ENCODE peak calls at places on chromosomes 16 and 17, in nine cellular contexts. A, O, P, T, X, I, K, B and G are unnamed samples.

GRCh38 chr16:65725156-65725845 is 603.4 kb upstream of the CDH11 start:
- DNase-seq in A (no peak), O (no peak), P (no peak), T (no peak), X (no peak), I (no peak), K (peak), B (peak), G (no peak)

GRCh38 chr17:17206149-17206912 is at the start of gene PLD6:
- DNase-seq in A (peak), O (peak), P (peak), T (peak), X (peak), I (peak), K (no peak), B (peak), G (no peak)

GRCh38 chr16:5042574-5043171 is 8.9 kb upstream of the NAGPA start:
- DNase-seq in A (no peak), O (no peak), P (no peak), T (peak), X (peak), I (no peak), K (no peak), B (no peak), G (peak)

GRCh38 chr16:57039148-57039812 is 49.9 kb downstream of the NLRC5 start:
- DNase-seq in A (no peak), O (no peak), P (no peak), T (no peak), X (peak), I (no peak), K (no peak), B (peak), G (peak)

GRCh38 chr17:41812176-41813038 is at the start of gene FKBP10:
- DNase-seq in A (no peak), O (peak), P (no peak), T (peak), X (peak), I (peak), K (no peak), B (peak), G (peak)

GRCh38 chr16:77273815-77274214 is 74.6 kb downstream of the SYCE1L start:
- DNase-seq in A (no peak), O (no peak), P (no peak), T (no peak), X (peak), I (no peak), K (no peak), B (no peak), G (peak)

GRCh38 chr17:14779236-14779635 is 478.4 kb downstream of the HS3ST3B1 start:
- DNase-seq in A (no peak), O (no peak), P (no peak), T (no peak), X (no peak), I (no peak), K (no peak), B (no peak), G (no peak)

GRCh38 chr16:90046971-90047713 is 27.9 kb upstream of the DBNDD1 start:
- DNase-seq in A (no peak), O (no peak), P (no peak), T (no peak), X (peak), I (no peak), K (no peak), B (no peak), G (no peak)

GRCh38 chr16:50878536-50878935 is 136.7 kb downstream of the CYLD start:
- DNase-seq in A (no peak), O (no peak), P (no peak), T (no peak), X (no peak), I (no peak), K (no peak), B (no peak), G (no peak)

GRCh38 chr17:42246515-42246914 is 29.7 kb downstream of the STAT5B start:
- DNase-seq in A (no peak), O (no peak), P (no peak), T (no peak), X (no peak), I (no peak), K (no peak), B (no peak), G (no peak)

GRCh38 chr16:67936124-67936875 is at the start of gene PSMB10:
- DNase-seq in A (no peak), O (peak), P (peak), T (peak), X (peak), I (no peak), K (peak), B (no peak), G (peak)

GRCh38 chr17:22138861-22139469 is 446.6 kb downstream of the KCNJ18 start:
- DNase-seq in A (no peak), O (no peak), P (no peak), T (no peak), X (no peak), I (no peak), K (no peak), B (no peak), G (peak)

GRCh38 chr17:19904412-19904811 is 36.7 kb upstream of the ULK2 start:
- DNase-seq in A (no peak), O (no peak), P (no peak), T (no peak), X (peak), I (no peak), K (no peak), B (no peak), G (no peak)

GRCh38 chr17:63366238-63366561 is 79.9 kb downstream of the CYB561 start:
- DNase-seq in A (no peak), O (no peak), P (no peak), T (no peak), X (no peak), I (no peak), K (no peak), B (no peak), G (no peak)